ENCODE peak calls at places on chromosomes 2 and 18, in four cellular contexts. I is HFFc6, P is D341Med, D is epithelial cell of esophagus. B is an unnamed sample.

GRCh38 chr2:201654611-201655384 is 11.5 kb upstream of the TMEM237 start:
- DNase-seq in I (peak), P (no peak), D (no peak), B (no peak)

GRCh38 chr2:216160786-216161185 is 51.6 kb downstream of the XRCC5 start:
- DNase-seq in I (no peak), P (no peak), D (no peak), B (no peak)

GRCh38 chr2:47771211-47771610 is 11.7 kb upstream of the MSH6 start:
- DNase-seq in I (peak), P (no peak), D (peak), B (no peak)

GRCh38 chr2:172456002-172456401 is 28.6 kb downstream of the ITGA6 start:
- DNase-seq in I (no peak), P (no peak), D (no peak), B (peak)

GRCh38 chr2:169360984-169361705 is 1.2 kb downstream of the LRP2 start:
- DNase-seq in I (no peak), P (peak), D (no peak), B (peak)

GRCh38 chr2:201858781-201859180 is 52.4 kb downstream of the CDK15 start:
- DNase-seq in I (no peak), P (no peak), D (peak), B (no peak)

GRCh38 chr2:86062043-86062442 is 43.6 kb downstream of the POLR1A start:
- DNase-seq in I (peak), P (no peak), D (peak), B (no peak)

GRCh38 chr2:43077876-43078275 is 148.5 kb downstream of the ZFP36L2 start:
- DNase-seq in I (no peak), P (no peak), D (no peak), B (no peak)

GRCh38 chr2:185456517-185456916 is 282.1 kb upstream of the FSIP2 start:
- DNase-seq in I (no peak), P (no peak), D (peak), B (no peak)

GRCh38 chr2:26569216-26570082 is 71.7 kb downstream of the CIB4 start:
- DNase-seq in I (no peak), P (no peak), D (no peak), B (no peak)

GRCh38 chr2:39593439-39594393 is 72.0 kb upstream of the TMEM178A start:
- DNase-seq in I (peak), P (peak), D (peak), B (peak)

GRCh38 chr2:130183500-130184373 is 1.7 kb downstream of the MZT2B start:
- DNase-seq in I (peak), P (no peak), D (no peak), B (no peak)

GRCh38 chr2:215447673-215448081 is 11.8 kb upstream of the FN1 start:
- DNase-seq in I (no peak), P (no peak), D (peak), B (no peak)

GRCh38 chr2:209426432-209426831 is 2.6 kb downstream of the MAP2 start:
- DNase-seq in I (no peak), P (no peak), D (peak), B (peak)

GRCh38 chr18:31596081-31596872 is 4.6 kb downstream of the TTR start:
- DNase-seq in I (no peak), P (no peak), D (no peak), B (no peak)

GRCh38 chr2:15993232-15993610 is 52.9 kb downstream of the MYCN start:
- DNase-seq in I (no peak), P (no peak), D (no peak), B (peak)

GRCh38 chr2:55985406-55985805 is 61.8 kb upstream of the EFEMP1 start:
- DNase-seq in I (no peak), P (no peak), D (no peak), B (no peak)

B was measured in NCI-H524.